ENCODE peak calls at places on chromosomes 5 and 9, in four cellular contexts. W is upper lobe of left lung, T is heart left ventricle, E is A549. R is an unnamed sample.
A peak's percentile ranks its signal among the peaks of the same experiment; 100 is the strongest.

GRCh38 chr5:43145071-43145470 is 24.4 kb downstream of the ZNF131 start:
- ATAC-seq in T (no peak), E (no peak), W (no peak), R (no peak)

GRCh38 chr5:131515348-131515747 is 119.7 kb downstream of the RAPGEF6 start:
- ATAC-seq in E (no peak), T (no peak), W (no peak), R (no peak)

GRCh38 chr5:6820851-6821479 is 107.7 kb downstream of the TENT4A start:
- ATAC-seq in T (no peak), E (peak; percentile 76), W (no peak), R (no peak)

GRCh38 chr5:168836603-168837245 is 257.6 kb upstream of the PANK3 start:
- ATAC-seq in E (no peak), T (no peak), W (no peak), R (no peak)

GRCh38 chr9:68619636-68620035 is 79.0 kb upstream of the TMEM252 start:
- ATAC-seq in W (no peak), E (no peak), T (no peak), R (no peak)

GRCh38 chr9:34428325-34428958 is 29.9 kb downstream of the FAM219A start:
- ATAC-seq in T (no peak), W (no peak), E (no peak), R (no peak)

GRCh38 chr5:77167695-77168111 is 42.8 kb upstream of the PDE8B start:
- ATAC-seq in E (peak; percentile 85), T (peak; percentile 74), W (peak; percentile 59), R (peak; percentile 68)

GRCh38 chr5:106877881-106878280 is 792.9 kb downstream of the EFNA5 start:
- ATAC-seq in T (no peak), W (no peak), E (no peak), R (no peak)

GRCh38 chr9:114392749-114393112 is 4.9 kb upstream of the AKNA start:
- ATAC-seq in W (peak; percentile 25), T (no peak), E (peak; percentile 19), R (no peak)

GRCh38 chr5:172748341-172748843 is 22.6 kb downstream of the DUSP1 start:
- ATAC-seq in W (peak; percentile 71), T (peak; percentile 88), E (no peak), R (peak; percentile 87)

GRCh38 chr9:16085167-16085718 is 532.4 kb downstream of the CCDC171 start:
- ATAC-seq in E (no peak), W (no peak), T (peak; percentile 42), R (peak; percentile 71)

GRCh38 chr5:124478139-124478737 is 268.2 kb downstream of the ZNF608 start:
- ATAC-seq in T (no peak), E (no peak), W (no peak), R (no peak)

GRCh38 chr9:77751341-77752091 is 103.4 kb upstream of the GNA14 start:
- ATAC-seq in E (peak; percentile 95), W (no peak), T (peak; percentile 60), R (peak; percentile 29)

GRCh38 chr5:142289708-142290573 is 34.9 kb downstream of the SPRY4 start:
- ATAC-seq in W (no peak), T (no peak), E (no peak), R (no peak)

GRCh38 chr9:93168581-93168980 is 15.4 kb upstream of the WNK2 start:
- ATAC-seq in T (peak; percentile 61), E (no peak), W (no peak), R (no peak)

GRCh38 chr5:124199902-124200301 is 546.5 kb downstream of the ZNF608 start:
- ATAC-seq in W (no peak), T (no peak), E (no peak), R (no peak)

GRCh38 chr9:14478175-14479165 is 164.5 kb upstream of the NFIB start:
- ATAC-seq in T (no peak), W (no peak), E (no peak), R (no peak)

GRCh38 chr5:59300930-59301329 is 592.6 kb downstream of the PDE4D start:
- ATAC-seq in T (no peak), E (peak; percentile 43), W (no peak), R (no peak)

GRCh38 chr9:134178781-134179551 is 14.6 kb upstream of the RNU6ATAC start:
- ATAC-seq in E (peak; percentile 19), T (peak; percentile 20), W (no peak), R (peak; percentile 57)
- TF ChIP-seq POLR2A in E (no peak), T (no peak), W (no peak), R (no peak)

GRCh38 chr9:137083418-137084004 is 3.3 kb upstream of the MAN1B1 start:
- ATAC-seq in T (no peak), W (no peak), E (peak; percentile 54), R (no peak)
- TF ChIP-seq POLR2A in T (no peak), W (no peak), E (peak; percentile 10), R (no peak)

GRCh38 chr9:133786371-133786753 is 48.2 kb upstream of the SARDH start:
- ATAC-seq in W (no peak), E (no peak), T (no peak), R (no peak)
- TF ChIP-seq POLR2A in W (no peak), E (no peak), T (no peak), R (no peak)

GRCh38 chr5:150625831-150626746 is 14.4 kb upstream of the SYNPO start:
- ATAC-seq in T (no peak), E (no peak), W (no peak), R (no peak)
- TF ChIP-seq POLR2A in T (no peak), E (no peak), W (no peak), R (no peak)

DNA sequence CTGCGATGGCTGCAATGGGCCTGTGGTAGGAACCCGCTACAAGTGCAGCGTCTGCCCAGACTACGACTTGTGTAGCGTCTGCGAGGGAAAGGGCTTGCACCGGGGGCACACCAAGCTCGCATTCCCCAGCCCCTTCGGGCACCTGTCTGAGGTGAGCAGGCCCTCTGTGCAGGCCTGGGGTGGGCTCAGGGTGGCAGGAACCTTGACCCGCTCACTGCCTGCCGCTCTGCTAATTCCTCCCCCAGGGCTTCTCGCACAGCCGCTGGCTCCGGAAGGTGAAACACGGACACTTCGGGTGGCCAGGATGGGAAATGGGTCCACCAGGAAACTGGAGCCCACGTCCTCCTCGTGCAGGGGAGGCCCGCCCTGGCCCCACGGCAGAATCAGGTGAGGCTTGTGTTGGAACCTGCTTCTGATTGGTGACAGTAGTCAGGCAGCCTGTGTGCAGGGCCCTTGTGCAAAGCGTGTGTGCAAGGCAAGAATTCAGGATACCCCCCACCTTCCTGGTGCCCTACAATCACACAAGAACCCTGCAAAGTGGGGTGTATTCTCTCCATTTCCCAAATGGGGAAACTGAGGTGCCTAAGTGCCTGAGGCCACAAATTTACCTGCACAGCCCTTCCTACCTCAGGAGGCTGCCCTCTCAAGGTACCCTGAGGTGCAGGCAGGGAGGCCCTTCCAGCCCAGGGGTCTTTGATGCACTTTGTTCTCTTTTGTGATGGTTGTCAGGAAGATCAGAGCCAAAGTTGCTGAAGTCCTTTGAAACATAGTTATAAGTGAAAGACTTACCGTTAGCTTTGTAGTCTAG is 3.4 kb downstream of the SQSTM1 start:
- ATAC-seq in E (no peak), W (no peak), T (no peak), R (no peak)
- TF ChIP-seq POLR2A in E (peak; percentile 15), W (no peak), T (no peak), R (no peak)

DNA sequence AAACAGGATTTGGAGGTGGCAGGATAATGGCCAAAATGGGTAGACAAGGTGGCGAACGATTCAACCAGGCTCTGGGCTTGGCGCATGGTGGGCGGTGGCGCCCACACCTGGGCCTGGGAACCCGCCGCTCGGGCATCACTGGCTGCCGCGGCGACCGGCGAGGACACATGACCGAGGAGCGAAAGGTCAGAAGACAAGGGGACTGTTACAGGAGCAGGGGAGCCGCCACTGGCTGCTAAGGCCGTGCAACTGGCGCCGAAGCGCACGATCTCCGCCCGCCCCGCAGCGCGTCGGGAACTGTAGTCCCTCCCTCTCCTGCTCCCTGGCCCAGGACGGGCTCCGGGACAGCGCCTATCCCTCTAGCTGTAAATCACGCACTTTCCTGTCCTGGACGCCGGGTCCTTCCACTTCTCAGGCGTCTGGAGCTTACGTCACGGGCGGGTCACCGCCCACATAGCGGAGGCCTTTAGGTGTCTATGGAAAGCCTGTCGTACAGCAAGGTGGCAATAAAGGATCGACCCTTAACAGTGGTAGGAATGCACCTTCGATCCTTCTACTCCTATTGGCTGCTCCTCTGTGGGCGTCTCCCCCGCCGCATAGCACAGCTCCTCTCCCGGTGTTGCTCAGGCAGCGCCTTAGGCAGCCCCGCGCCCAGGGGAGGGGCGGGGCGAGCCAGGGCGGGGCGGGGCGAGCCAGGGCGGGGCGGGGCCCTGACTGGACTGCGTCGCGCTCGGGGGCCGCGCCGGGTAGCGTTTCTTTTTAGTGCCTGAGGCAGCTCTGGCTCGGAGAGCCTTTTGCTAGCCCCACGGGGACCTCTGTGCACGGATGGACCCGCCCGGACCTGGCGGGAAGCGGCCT is at the start of gene ICE1:
- ATAC-seq in E (peak; percentile 98), W (peak; percentile 99), T (peak; percentile 99), R (peak; percentile 98)
- TF ChIP-seq POLR2A in E (peak; percentile 95), W (no peak), T (no peak), R (peak; percentile 70)

GRCh38 chr9:127133739-127134167 is 11.3 kb upstream of the ANGPTL2 start:
- ATAC-seq in W (no peak), T (peak; percentile 49), E (no peak), R (peak; percentile 65)
- TF ChIP-seq POLR2A in W (no peak), T (no peak), E (no peak), R (no peak)

GRCh38 chr5:30390095-30390494 is 803.4 kb upstream of the CDH6 start:
- ATAC-seq in E (no peak), W (no peak), T (no peak), R (no peak)

GRCh38 chr5:30380228-30380627 is 813.3 kb upstream of the CDH6 start:
- ATAC-seq in W (no peak), T (no peak), E (no peak), R (no peak)

GRCh38 chr5:30387974-30388632 is 805.4 kb upstream of the CDH6 start:
- ATAC-seq in E (no peak), T (no peak), W (no peak), R (no peak)

GRCh38 chr5:30385754-30386153 is 807.7 kb upstream of the CDH6 start:
- ATAC-seq in T (no peak), W (no peak), E (no peak), R (no peak)

DNA sequence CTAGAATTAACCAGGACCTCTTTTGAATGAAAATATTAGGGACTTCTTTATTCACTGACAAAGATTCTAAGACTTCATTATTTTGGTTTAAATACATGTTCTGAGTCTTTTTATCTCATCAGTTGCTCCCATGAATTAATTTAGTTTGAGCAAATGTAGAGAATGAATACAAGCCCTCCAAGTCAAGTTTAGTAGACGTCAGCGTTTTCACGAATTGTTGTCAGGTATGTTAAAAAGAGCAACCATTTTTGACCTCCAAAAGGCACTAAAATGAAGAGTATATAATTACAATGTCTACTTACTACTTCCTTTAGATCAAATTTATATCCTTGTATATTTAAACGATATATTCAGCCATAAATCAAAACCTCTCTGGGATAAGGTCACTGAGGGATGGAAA is 809.3 kb upstream of the CDH6 start:
- ATAC-seq in T (no peak), W (no peak), E (no peak), R (no peak)
- TF ChIP-seq POLR2A in T (no peak), W (no peak), E (no peak), R (no peak)

GRCh38 chr9:108582716-108583115 is 273.1 kb downstream of the ACTL7B start:
- ATAC-seq in T (no peak), W (no peak), E (no peak), R (no peak)

GRCh38 chr9:108588246-108588645 is 267.5 kb downstream of the ACTL7B start:
- ATAC-seq in E (no peak), W (no peak), T (no peak), R (no peak)

GRCh38 chr9:108584860-108585259 is 270.9 kb downstream of the ACTL7B start:
- ATAC-seq in E (no peak), W (no peak), T (no peak), R (no peak)

GRCh38 chr9:108586451-108586850 is 269.3 kb downstream of the ACTL7B start:
- ATAC-seq in W (no peak), E (no peak), T (no peak), R (no peak)
- TF ChIP-seq POLR2A in W (no peak), E (no peak), T (no peak), R (no peak)

R was measured in gastroesophageal sphincter.